ENCODE peak calls at places on chromosomes 12 and 14, in six cellular contexts. One of them, this sample, is unnamed.

GRCh38 chr12:12909228-12909994 is 18.0 kb downstream of the GPRC5A start:
- DNase-seq in fibroblast of villous mesenchyme: no peak
- DNase-seq in vagina: no peak
- DNase-seq in GM23248: no peak
- DNase-seq in SJSA1: no peak
- DNase-seq in breast epithelium: no peak
- DNase-seq in this sample: no peak

GRCh38 chr14:68905107-68905895 is 73.8 kb downstream of the ACTN1 start:
- DNase-seq in fibroblast of villous mesenchyme: no peak
- DNase-seq in vagina: no peak
- DNase-seq in GM23248: peak; percentile 37
- DNase-seq in SJSA1: no peak
- DNase-seq in breast epithelium: no peak
- DNase-seq in this sample: no peak

GRCh38 chr14:104206281-104206904 is 68.0 kb downstream of the KIF26A start:
- DNase-seq in fibroblast of villous mesenchyme: no peak
- DNase-seq in vagina: no peak
- DNase-seq in GM23248: no peak
- DNase-seq in SJSA1: no peak
- DNase-seq in breast epithelium: no peak
- DNase-seq in this sample: no peak

GRCh38 chr12:93379432-93380308 is 1.9 kb downstream of the NUDT4 start:
- DNase-seq in fibroblast of villous mesenchyme: peak; percentile 29
- DNase-seq in vagina: no peak
- DNase-seq in GM23248: peak; percentile 56
- DNase-seq in SJSA1: peak; percentile 18
- DNase-seq in breast epithelium: no peak
- DNase-seq in this sample: no peak

GRCh38 chr12:80776706-80777105 is 60.0 kb downstream of the MYF5 start:
- DNase-seq in fibroblast of villous mesenchyme: no peak
- DNase-seq in vagina: no peak
- DNase-seq in GM23248: no peak
- DNase-seq in SJSA1: no peak
- DNase-seq in breast epithelium: no peak
- DNase-seq in this sample: no peak

GRCh38 chr12:54060975-54061778 is 7.5 kb downstream of the HOXC4 start:
- DNase-seq in fibroblast of villous mesenchyme: no peak
- DNase-seq in vagina: no peak
- DNase-seq in GM23248: peak; percentile 56
- DNase-seq in SJSA1: no peak
- DNase-seq in breast epithelium: no peak
- DNase-seq in this sample: no peak

GRCh38 chr14:34299360-34299759 is 162.7 kb downstream of the SPTSSA start:
- DNase-seq in fibroblast of villous mesenchyme: no peak
- DNase-seq in vagina: no peak
- DNase-seq in GM23248: no peak
- DNase-seq in SJSA1: no peak
- DNase-seq in breast epithelium: no peak
- DNase-seq in this sample: no peak

GRCh38 chr14:77603654-77604270 is 12.7 kb downstream of the SPTLC2 start:
- DNase-seq in fibroblast of villous mesenchyme: peak; percentile 81
- DNase-seq in vagina: no peak
- DNase-seq in GM23248: no peak
- DNase-seq in SJSA1: no peak
- DNase-seq in breast epithelium: no peak
- DNase-seq in this sample: no peak

GRCh38 chr14:39946796-39947195 is 514.6 kb upstream of the FBXO33 start:
- DNase-seq in fibroblast of villous mesenchyme: no peak
- DNase-seq in vagina: no peak
- DNase-seq in GM23248: no peak
- DNase-seq in SJSA1: no peak
- DNase-seq in breast epithelium: no peak
- DNase-seq in this sample: no peak

GRCh38 chr14:64506751-64507150 is 2.2 kb downstream of the ZBTB1 start:
- DNase-seq in fibroblast of villous mesenchyme: peak; percentile 22
- DNase-seq in vagina: no peak
- DNase-seq in GM23248: peak; percentile 22
- DNase-seq in SJSA1: no peak
- DNase-seq in breast epithelium: no peak
- DNase-seq in this sample: no peak

GRCh38 chr12:27434673-27435565 is 11.6 kb upstream of the SMCO2 start:
- DNase-seq in fibroblast of villous mesenchyme: no peak
- DNase-seq in vagina: no peak
- DNase-seq in GM23248: peak; percentile 50
- DNase-seq in SJSA1: peak; percentile 37
- DNase-seq in breast epithelium: no peak
- DNase-seq in this sample: no peak

GRCh38 chr14:38999949-39000348 is 103.1 kb downstream of the SEC23A start:
- DNase-seq in fibroblast of villous mesenchyme: no peak
- DNase-seq in vagina: no peak
- DNase-seq in GM23248: no peak
- DNase-seq in SJSA1: no peak
- DNase-seq in breast epithelium: no peak
- DNase-seq in this sample: no peak

GRCh38 chr14:67385120-67385519 is 25.0 kb downstream of the EIF2S1 start:
- DNase-seq in fibroblast of villous mesenchyme: no peak
- DNase-seq in vagina: no peak
- DNase-seq in GM23248: no peak
- DNase-seq in SJSA1: no peak
- DNase-seq in breast epithelium: no peak
- DNase-seq in this sample: no peak

GRCh38 chr14:100866666-100867630 is 36.6 kb downstream of the RTL1 start:
- DNase-seq in fibroblast of villous mesenchyme: no peak
- DNase-seq in vagina: no peak
- DNase-seq in GM23248: no peak
- DNase-seq in SJSA1: no peak
- DNase-seq in breast epithelium: no peak
- DNase-seq in this sample: no peak

GRCh38 chr14:70018713-70019201 is 139.5 kb downstream of the SMOC1 start:
- DNase-seq in fibroblast of villous mesenchyme: peak; percentile 36
- DNase-seq in vagina: no peak
- DNase-seq in GM23248: peak; percentile 52
- DNase-seq in SJSA1: no peak
- DNase-seq in breast epithelium: peak; percentile 60
- DNase-seq in this sample: peak; percentile 53

GRCh38 chr12:52010152-52010622 is 3.4 kb downstream of the TAMALIN start:
- DNase-seq in fibroblast of villous mesenchyme: peak; percentile 90
- DNase-seq in vagina: no peak
- DNase-seq in GM23248: peak; percentile 72
- DNase-seq in SJSA1: peak; percentile 91
- DNase-seq in breast epithelium: peak; percentile 62
- DNase-seq in this sample: peak; percentile 45
- H3K4me3 ChIP-seq in fibroblast of villous mesenchyme: peak overlapping the region; percentile 19
- H3K4me3 ChIP-seq in vagina: peak overlapping the region; percentile 100
- H3K4me3 ChIP-seq in GM23248: no peak overlapping the region
- H3K4me3 ChIP-seq in SJSA1: no peak overlapping the region
- H3K4me3 ChIP-seq in breast epithelium: peak overlapping the region; percentile 92
- H3K4me3 ChIP-seq in this sample: no peak overlapping the region

DNA sequence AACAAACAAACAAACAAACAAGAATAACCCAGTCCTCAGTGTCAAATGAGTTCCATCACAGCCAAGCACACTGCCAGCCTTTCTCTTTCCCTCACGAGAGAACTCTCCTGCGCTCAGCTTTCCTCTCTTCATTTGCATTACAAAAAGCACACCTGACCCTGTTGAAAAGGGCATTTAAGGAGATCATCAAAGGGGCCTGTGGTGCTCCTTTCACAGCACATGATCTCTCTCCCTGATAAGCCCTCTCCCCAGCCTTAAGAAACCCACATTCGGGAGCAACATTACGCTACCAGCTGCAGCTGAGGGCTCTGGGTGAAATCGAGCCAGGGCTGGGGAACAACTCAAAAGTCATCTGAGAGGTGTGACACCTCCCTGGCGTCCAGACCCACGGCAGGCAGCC is 165.6 kb upstream of the TMCC3 start:
- DNase-seq in fibroblast of villous mesenchyme: no peak
- DNase-seq in vagina: no peak
- DNase-seq in GM23248: no peak
- DNase-seq in SJSA1: no peak
- DNase-seq in breast epithelium: no peak
- DNase-seq in this sample: no peak
- H3K4me3 ChIP-seq in fibroblast of villous mesenchyme: no peak overlapping the region
- H3K4me3 ChIP-seq in vagina: no peak overlapping the region
- H3K4me3 ChIP-seq in GM23248: no peak overlapping the region
- H3K4me3 ChIP-seq in SJSA1: no peak overlapping the region
- H3K4me3 ChIP-seq in breast epithelium: no peak overlapping the region
- H3K4me3 ChIP-seq in this sample: no peak overlapping the region

GRCh38 chr12:99131761-99132199 is 486.7 kb downstream of the APAF1 start:
- DNase-seq in fibroblast of villous mesenchyme: no peak
- DNase-seq in vagina: no peak
- DNase-seq in GM23248: peak; percentile 39
- DNase-seq in SJSA1: no peak
- DNase-seq in breast epithelium: no peak
- DNase-seq in this sample: peak; percentile 63
- H3K4me3 ChIP-seq in fibroblast of villous mesenchyme: no peak overlapping the region
- H3K4me3 ChIP-seq in vagina: no peak overlapping the region
- H3K4me3 ChIP-seq in GM23248: no peak overlapping the region
- H3K4me3 ChIP-seq in SJSA1: no peak overlapping the region
- H3K4me3 ChIP-seq in breast epithelium: peak overlapping the region; percentile 19
- H3K4me3 ChIP-seq in this sample: no peak overlapping the region

GRCh38 chr12:780750-781379 is 28.5 kb downstream of the WNK1 start:
- DNase-seq in fibroblast of villous mesenchyme: no peak
- DNase-seq in vagina: no peak
- DNase-seq in GM23248: peak; percentile 32
- DNase-seq in SJSA1: no peak
- DNase-seq in breast epithelium: no peak
- DNase-seq in this sample: no peak

GRCh38 chr12:774051-774614 is 21.8 kb downstream of the WNK1 start:
- DNase-seq in fibroblast of villous mesenchyme: peak; percentile 57
- DNase-seq in vagina: no peak
- DNase-seq in GM23248: peak; percentile 28
- DNase-seq in SJSA1: no peak
- DNase-seq in breast epithelium: no peak
- DNase-seq in this sample: no peak

GRCh38 chr12:777550-778047 is 25.2 kb downstream of the WNK1 start:
- DNase-seq in fibroblast of villous mesenchyme: no peak
- DNase-seq in vagina: no peak
- DNase-seq in GM23248: no peak
- DNase-seq in SJSA1: no peak
- DNase-seq in breast epithelium: no peak
- DNase-seq in this sample: no peak

GRCh38 chr12:778615-779014 is 26.2 kb downstream of the WNK1 start:
- DNase-seq in fibroblast of villous mesenchyme: no peak
- DNase-seq in vagina: no peak
- DNase-seq in GM23248: no peak
- DNase-seq in SJSA1: no peak
- DNase-seq in breast epithelium: no peak
- DNase-seq in this sample: no peak

GRCh38 chr12:779745-780734 is 27.7 kb downstream of the WNK1 start:
- DNase-seq in fibroblast of villous mesenchyme: peak; percentile 54
- DNase-seq in vagina: no peak
- DNase-seq in GM23248: peak; percentile 80
- DNase-seq in SJSA1: peak; percentile 60
- DNase-seq in breast epithelium: no peak
- DNase-seq in this sample: no peak
- H3K4me3 ChIP-seq in fibroblast of villous mesenchyme: peak overlapping the region; percentile 30
- H3K4me3 ChIP-seq in vagina: no peak overlapping the region
- H3K4me3 ChIP-seq in GM23248: peak overlapping the region; percentile 55
- H3K4me3 ChIP-seq in SJSA1: peak overlapping the region; percentile 19
- H3K4me3 ChIP-seq in breast epithelium: no peak overlapping the region
- H3K4me3 ChIP-seq in this sample: no peak overlapping the region

GRCh38 chr12:48973992-48974673 is 2.6 kb upstream of the WNT10B start:
- DNase-seq in fibroblast of villous mesenchyme: no peak
- DNase-seq in vagina: no peak
- DNase-seq in GM23248: peak; percentile 68
- DNase-seq in SJSA1: no peak
- DNase-seq in breast epithelium: no peak
- DNase-seq in this sample: no peak

GRCh38 chr12:48970702-48971334 is 717 bp downstream of the WNT10B start:
- DNase-seq in fibroblast of villous mesenchyme: no peak
- DNase-seq in vagina: no peak
- DNase-seq in GM23248: no peak
- DNase-seq in SJSA1: no peak
- DNase-seq in breast epithelium: no peak
- DNase-seq in this sample: no peak

GRCh38 chr12:48973531-48973930 is 2.0 kb upstream of the WNT10B start:
- DNase-seq in fibroblast of villous mesenchyme: peak; percentile 39
- DNase-seq in vagina: no peak
- DNase-seq in GM23248: peak; percentile 47
- DNase-seq in SJSA1: no peak
- DNase-seq in breast epithelium: no peak
- DNase-seq in this sample: no peak

GRCh38 chr12:48973084-48973483 is 1.5 kb upstream of the WNT10B start:
- DNase-seq in fibroblast of villous mesenchyme: no peak
- DNase-seq in vagina: no peak
- DNase-seq in GM23248: no peak
- DNase-seq in SJSA1: no peak
- DNase-seq in breast epithelium: no peak
- DNase-seq in this sample: no peak

GRCh38 chr12:48972213-48973021 is 882 bp upstream of the WNT10B start:
- DNase-seq in fibroblast of villous mesenchyme: no peak
- DNase-seq in vagina: no peak
- DNase-seq in GM23248: peak; percentile 71
- DNase-seq in SJSA1: peak; percentile 62
- DNase-seq in breast epithelium: no peak
- DNase-seq in this sample: no peak
- H3K4me3 ChIP-seq in fibroblast of villous mesenchyme: no peak overlapping the region
- H3K4me3 ChIP-seq in vagina: no peak overlapping the region
- H3K4me3 ChIP-seq in GM23248: no peak overlapping the region
- H3K4me3 ChIP-seq in SJSA1: no peak overlapping the region
- H3K4me3 ChIP-seq in breast epithelium: no peak overlapping the region
- H3K4me3 ChIP-seq in this sample: no peak overlapping the region

This sample was measured in MG63.